ENCODE peak calls at places on chromosomes 1 and 21, in seven cellular contexts. One of them, this sample, is unnamed. For H3K36me3, the result is how much of the 10 kb centered on the place peaks cover.

GRCh38 chr1:19384113-19384512 is 72.0 kb downstream of the SLC66A1 start:
- DNase-seq in brain microvascular endothelial cell: peak
- DNase-seq in PC-3: peak
- DNase-seq in CD8-positive, alpha-beta memory T cell: no peak
- DNase-seq in mucosa of descending colon: peak
- DNase-seq in Karpas-422: no peak
- DNase-seq in right lobe of liver: no peak
- DNase-seq in this sample: no peak

GRCh38 chr1:42950146-42950480 is 8.6 kb downstream of the SLC2A1 start:
- DNase-seq in right lobe of liver: no peak
- DNase-seq in brain microvascular endothelial cell: peak
- DNase-seq in mucosa of descending colon: no peak
- DNase-seq in CD8-positive, alpha-beta memory T cell: no peak
- DNase-seq in Karpas-422: no peak
- DNase-seq in PC-3: peak
- DNase-seq in this sample: no peak

GRCh38 chr1:228542376-228542775 is 55.2 kb downstream of the RNF187 start:
- DNase-seq in right lobe of liver: no peak
- DNase-seq in PC-3: no peak
- DNase-seq in mucosa of descending colon: no peak
- DNase-seq in brain microvascular endothelial cell: no peak
- DNase-seq in Karpas-422: no peak
- DNase-seq in CD8-positive, alpha-beta memory T cell: no peak
- DNase-seq in this sample: no peak

GRCh38 chr1:205774277-205775014 is 836 bp downstream of the RAB29 start:
- DNase-seq in PC-3: no peak
- DNase-seq in brain microvascular endothelial cell: no peak
- DNase-seq in right lobe of liver: no peak
- DNase-seq in Karpas-422: no peak
- DNase-seq in CD8-positive, alpha-beta memory T cell: peak
- DNase-seq in mucosa of descending colon: peak
- DNase-seq in this sample: no peak

GRCh38 chr1:39159224-39160036 is 45.1 kb upstream of the MACF1 start:
- DNase-seq in CD8-positive, alpha-beta memory T cell: no peak
- DNase-seq in brain microvascular endothelial cell: no peak
- DNase-seq in Karpas-422: no peak
- DNase-seq in PC-3: peak
- DNase-seq in right lobe of liver: no peak
- DNase-seq in mucosa of descending colon: peak
- DNase-seq in this sample: no peak

GRCh38 chr1:181149326-181150000 is 61.0 kb downstream of the IER5 start:
- DNase-seq in brain microvascular endothelial cell: no peak
- DNase-seq in mucosa of descending colon: peak
- DNase-seq in Karpas-422: no peak
- DNase-seq in CD8-positive, alpha-beta memory T cell: peak
- DNase-seq in right lobe of liver: no peak
- DNase-seq in PC-3: no peak
- DNase-seq in this sample: no peak

GRCh38 chr1:231240531-231240882 is 505 bp upstream of the GNPAT start:
- DNase-seq in brain microvascular endothelial cell: no peak
- DNase-seq in right lobe of liver: no peak
- DNase-seq in Karpas-422: peak
- DNase-seq in mucosa of descending colon: no peak
- DNase-seq in PC-3: peak
- DNase-seq in CD8-positive, alpha-beta memory T cell: no peak
- DNase-seq in this sample: no peak

GRCh38 chr1:86487131-86487804 is 18.5 kb downstream of the CLCA1 start:
- DNase-seq in CD8-positive, alpha-beta memory T cell: no peak
- DNase-seq in brain microvascular endothelial cell: peak
- DNase-seq in right lobe of liver: no peak
- DNase-seq in mucosa of descending colon: no peak
- DNase-seq in Karpas-422: no peak
- DNase-seq in PC-3: peak
- DNase-seq in this sample: no peak

GRCh38 chr1:161085165-161085564 is 4.2 kb downstream of the NECTIN4 start:
- DNase-seq in PC-3: no peak
- DNase-seq in right lobe of liver: no peak
- DNase-seq in brain microvascular endothelial cell: peak
- DNase-seq in Karpas-422: no peak
- DNase-seq in CD8-positive, alpha-beta memory T cell: no peak
- DNase-seq in mucosa of descending colon: no peak
- DNase-seq in this sample: no peak

GRCh38 chr1:55706397-55706796 is 491.2 kb upstream of the USP24 start:
- DNase-seq in Karpas-422: no peak
- DNase-seq in brain microvascular endothelial cell: no peak
- DNase-seq in mucosa of descending colon: no peak
- DNase-seq in right lobe of liver: no peak
- DNase-seq in CD8-positive, alpha-beta memory T cell: no peak
- DNase-seq in PC-3: no peak
- DNase-seq in this sample: no peak

GRCh38 chr1:212540031-212540430 is 68.5 kb upstream of the ATF3 start:
- DNase-seq in mucosa of descending colon: no peak
- DNase-seq in Karpas-422: no peak
- DNase-seq in right lobe of liver: no peak
- DNase-seq in brain microvascular endothelial cell: no peak
- DNase-seq in CD8-positive, alpha-beta memory T cell: no peak
- DNase-seq in PC-3: no peak
- DNase-seq in this sample: no peak

GRCh38 chr1:201904579-201904978 is 15.9 kb downstream of the SHISA4 start:
- DNase-seq in CD8-positive, alpha-beta memory T cell: no peak
- DNase-seq in Karpas-422: no peak
- DNase-seq in brain microvascular endothelial cell: peak
- DNase-seq in PC-3: no peak
- DNase-seq in mucosa of descending colon: no peak
- DNase-seq in right lobe of liver: no peak
- DNase-seq in this sample: no peak

DNA sequence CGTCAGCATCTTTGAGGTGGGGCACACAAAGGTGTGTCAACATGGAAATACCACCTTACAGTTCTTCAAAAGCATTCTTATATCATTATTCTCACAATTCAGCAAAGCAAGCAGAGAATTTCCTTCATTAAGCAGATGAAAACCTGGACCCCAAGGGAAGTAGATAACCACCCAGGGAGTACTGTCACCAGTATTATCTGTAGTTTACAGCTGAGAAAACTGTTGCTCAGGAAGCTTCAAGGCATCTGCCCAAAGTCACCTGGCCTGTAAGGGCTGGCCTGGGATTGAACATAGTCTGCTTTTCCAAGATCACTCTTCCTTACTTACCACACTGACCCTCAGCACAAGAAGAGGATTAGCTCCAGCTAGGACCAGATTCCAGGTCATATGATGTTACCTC is 9.3 kb downstream of the PSMG1 start:
- DNase-seq in mucosa of descending colon: no peak
- DNase-seq in Karpas-422: no peak
- DNase-seq in right lobe of liver: no peak
- DNase-seq in brain microvascular endothelial cell: no peak
- DNase-seq in PC-3: no peak
- DNase-seq in CD8-positive, alpha-beta memory T cell: no peak
- DNase-seq in this sample: no peak
- H3K36me3 ChIP-seq in mucosa of descending colon: under half
- H3K36me3 ChIP-seq in Karpas-422: half or more
- H3K36me3 ChIP-seq in right lobe of liver: under half
- H3K36me3 ChIP-seq in brain microvascular endothelial cell: under half
- H3K36me3 ChIP-seq in PC-3: under half
- H3K36me3 ChIP-seq in CD8-positive, alpha-beta memory T cell: under half
- H3K36me3 ChIP-seq in this sample: under half

DNA sequence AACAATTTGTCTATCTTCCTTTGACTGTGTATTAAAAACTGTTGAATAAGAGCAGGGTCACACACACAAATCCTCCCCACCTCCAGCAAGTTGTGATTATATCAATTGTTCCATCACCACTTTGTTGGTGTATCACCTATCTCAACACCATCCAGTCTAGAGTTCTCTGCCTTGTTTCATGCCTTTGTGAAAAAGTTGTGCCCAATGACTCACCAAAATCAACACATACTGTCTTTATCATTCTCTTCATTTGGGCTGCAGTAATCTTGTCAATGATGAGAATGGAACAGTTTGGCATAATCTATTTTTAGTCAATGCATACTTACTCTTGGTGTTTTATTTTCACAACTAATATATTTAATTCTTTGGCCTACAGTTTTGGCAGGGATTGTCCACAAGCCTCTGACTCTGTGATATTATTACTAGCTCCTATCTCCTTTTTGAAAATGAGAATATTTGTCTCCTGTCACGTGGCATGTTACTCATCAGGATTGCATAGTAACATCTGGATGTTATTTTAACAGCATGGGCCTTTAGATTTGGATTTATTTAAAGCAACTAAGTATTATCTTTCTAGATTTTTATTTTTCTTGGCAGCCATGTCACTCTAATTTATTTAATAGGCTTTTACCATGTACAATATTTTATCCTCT is 5.1 kb downstream of the C1orf87 start:
- DNase-seq in brain microvascular endothelial cell: peak
- DNase-seq in mucosa of descending colon: no peak
- DNase-seq in Karpas-422: no peak
- DNase-seq in right lobe of liver: no peak
- DNase-seq in CD8-positive, alpha-beta memory T cell: no peak
- DNase-seq in PC-3: no peak
- DNase-seq in this sample: no peak
- H3K36me3 ChIP-seq in brain microvascular endothelial cell: under half
- H3K36me3 ChIP-seq in mucosa of descending colon: under half
- H3K36me3 ChIP-seq in Karpas-422: under half
- H3K36me3 ChIP-seq in right lobe of liver: under half
- H3K36me3 ChIP-seq in CD8-positive, alpha-beta memory T cell: under half
- H3K36me3 ChIP-seq in PC-3: under half
- H3K36me3 ChIP-seq in this sample: under half

GRCh38 chr1:170731566-170732261 is 67.8 kb downstream of the PRRX1 start:
- DNase-seq in brain microvascular endothelial cell: no peak
- DNase-seq in mucosa of descending colon: no peak
- DNase-seq in right lobe of liver: no peak
- DNase-seq in Karpas-422: no peak
- DNase-seq in CD8-positive, alpha-beta memory T cell: no peak
- DNase-seq in PC-3: no peak
- DNase-seq in this sample: no peak
- H3K36me3 ChIP-seq in brain microvascular endothelial cell: under half
- H3K36me3 ChIP-seq in mucosa of descending colon: under half
- H3K36me3 ChIP-seq in right lobe of liver: under half
- H3K36me3 ChIP-seq in Karpas-422: under half
- H3K36me3 ChIP-seq in CD8-positive, alpha-beta memory T cell: under half
- H3K36me3 ChIP-seq in PC-3: under half
- H3K36me3 ChIP-seq in this sample: under half

GRCh38 chr1:26851106-26851684 is 11.8 kb upstream of the SFN start:
- DNase-seq in PC-3: no peak
- DNase-seq in Karpas-422: peak
- DNase-seq in brain microvascular endothelial cell: no peak
- DNase-seq in mucosa of descending colon: no peak
- DNase-seq in CD8-positive, alpha-beta memory T cell: no peak
- DNase-seq in right lobe of liver: no peak
- DNase-seq in this sample: no peak

GRCh38 chr1:26854953-26855352 is 8.0 kb upstream of the SFN start:
- DNase-seq in right lobe of liver: no peak
- DNase-seq in brain microvascular endothelial cell: no peak
- DNase-seq in mucosa of descending colon: peak
- DNase-seq in CD8-positive, alpha-beta memory T cell: no peak
- DNase-seq in Karpas-422: no peak
- DNase-seq in PC-3: no peak
- DNase-seq in this sample: no peak

GRCh38 chr1:26853600-26853999 is 9.3 kb upstream of the SFN start:
- DNase-seq in CD8-positive, alpha-beta memory T cell: no peak
- DNase-seq in mucosa of descending colon: no peak
- DNase-seq in Karpas-422: no peak
- DNase-seq in brain microvascular endothelial cell: no peak
- DNase-seq in right lobe of liver: no peak
- DNase-seq in PC-3: no peak
- DNase-seq in this sample: no peak

GRCh38 chr1:26852701-26853100 is 10.2 kb upstream of the SFN start:
- DNase-seq in brain microvascular endothelial cell: no peak
- DNase-seq in mucosa of descending colon: no peak
- DNase-seq in CD8-positive, alpha-beta memory T cell: no peak
- DNase-seq in PC-3: no peak
- DNase-seq in right lobe of liver: no peak
- DNase-seq in Karpas-422: no peak
- DNase-seq in this sample: no peak

GRCh38 chr1:26853156-26853555 is 9.8 kb upstream of the SFN start:
- DNase-seq in Karpas-422: peak
- DNase-seq in brain microvascular endothelial cell: peak
- DNase-seq in mucosa of descending colon: peak
- DNase-seq in CD8-positive, alpha-beta memory T cell: peak
- DNase-seq in right lobe of liver: peak
- DNase-seq in PC-3: peak
- DNase-seq in this sample: peak
- H3K36me3 ChIP-seq in Karpas-422: under half
- H3K36me3 ChIP-seq in brain microvascular endothelial cell: under half
- H3K36me3 ChIP-seq in mucosa of descending colon: under half
- H3K36me3 ChIP-seq in CD8-positive, alpha-beta memory T cell: half or more
- H3K36me3 ChIP-seq in right lobe of liver: under half
- H3K36me3 ChIP-seq in PC-3: under half
- H3K36me3 ChIP-seq in this sample: half or more

GRCh38 chr1:236864211-236864610 is 69.1 kb downstream of the MTR start:
- DNase-seq in right lobe of liver: no peak
- DNase-seq in Karpas-422: no peak
- DNase-seq in PC-3: no peak
- DNase-seq in mucosa of descending colon: no peak
- DNase-seq in brain microvascular endothelial cell: no peak
- DNase-seq in CD8-positive, alpha-beta memory T cell: no peak
- DNase-seq in this sample: no peak
- H3K36me3 ChIP-seq in right lobe of liver: under half
- H3K36me3 ChIP-seq in Karpas-422: under half
- H3K36me3 ChIP-seq in PC-3: under half
- H3K36me3 ChIP-seq in mucosa of descending colon: under half
- H3K36me3 ChIP-seq in brain microvascular endothelial cell: under half
- H3K36me3 ChIP-seq in CD8-positive, alpha-beta memory T cell: half or more
- H3K36me3 ChIP-seq in this sample: half or more

DNA sequence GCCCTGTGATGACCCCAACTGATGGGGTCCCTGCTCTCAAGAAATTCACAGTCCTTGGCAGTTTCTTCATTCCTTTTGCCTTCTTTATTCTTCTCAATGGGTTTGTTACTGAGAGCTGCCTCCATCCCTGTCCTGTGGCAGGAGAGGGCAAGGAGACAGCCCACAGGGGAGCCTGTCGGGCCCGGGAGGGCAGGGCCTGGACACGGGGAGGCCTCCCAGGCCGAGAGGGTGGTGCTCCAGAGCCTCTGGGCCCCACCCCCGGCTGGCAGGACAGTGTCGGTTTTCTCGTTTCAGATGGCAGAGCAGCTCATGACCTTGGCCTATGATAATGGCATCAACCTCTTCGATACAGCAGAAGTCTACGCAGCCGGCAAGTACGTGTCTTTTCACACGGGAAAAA is 36.2 kb downstream of the KCNAB2 start:
- DNase-seq in CD8-positive, alpha-beta memory T cell: no peak
- DNase-seq in right lobe of liver: no peak
- DNase-seq in PC-3: no peak
- DNase-seq in brain microvascular endothelial cell: no peak
- DNase-seq in Karpas-422: no peak
- DNase-seq in mucosa of descending colon: no peak
- DNase-seq in this sample: no peak
- H3K36me3 ChIP-seq in CD8-positive, alpha-beta memory T cell: under half
- H3K36me3 ChIP-seq in right lobe of liver: under half
- H3K36me3 ChIP-seq in PC-3: under half
- H3K36me3 ChIP-seq in brain microvascular endothelial cell: under half
- H3K36me3 ChIP-seq in Karpas-422: under half
- H3K36me3 ChIP-seq in mucosa of descending colon: under half
- H3K36me3 ChIP-seq in this sample: under half

GRCh38 chr1:223776826-223777454 is 64.6 kb downstream of the CAPN2 start:
- DNase-seq in Karpas-422: peak
- DNase-seq in mucosa of descending colon: no peak
- DNase-seq in right lobe of liver: no peak
- DNase-seq in CD8-positive, alpha-beta memory T cell: no peak
- DNase-seq in PC-3: no peak
- DNase-seq in brain microvascular endothelial cell: no peak
- DNase-seq in this sample: peak
- H3K36me3 ChIP-seq in Karpas-422: under half
- H3K36me3 ChIP-seq in mucosa of descending colon: under half
- H3K36me3 ChIP-seq in right lobe of liver: under half
- H3K36me3 ChIP-seq in CD8-positive, alpha-beta memory T cell: under half
- H3K36me3 ChIP-seq in PC-3: half or more
- H3K36me3 ChIP-seq in brain microvascular endothelial cell: half or more
- H3K36me3 ChIP-seq in this sample: half or more